ENCODE peak calls at places on chromosome 21, in ten cellular contexts. U is A673, L is OCI-LY7, B is HepG2, J is thoracic aorta, N is right lobe of liver, V is heart right ventricle, A is body of pancreas, Z is fibroblast of lung, I is PC-3. P is an unnamed sample.
A peak's percentile ranks its signal among the peaks of the same experiment; 100 is the strongest.

GRCh38 chr21:21345296-21345695 is 347.1 kb downstream of the NCAM2 start:
- DNase-seq in U (no peak), L (no peak), B (no peak), J (no peak), N (no peak), V (no peak), A (no peak), Z (no peak), I (no peak), P (no peak)

GRCh38 chr21:34027727-34028461 is 45.5 kb upstream of the MRPS6 start:
- DNase-seq in U (peak; percentile 35), L (no peak), B (no peak), J (no peak), N (no peak), V (no peak), A (no peak), Z (no peak), I (no peak), P (no peak)

GRCh38 chr21:22374218-22374969 is 1376.2 kb downstream of the NCAM2 start:
- DNase-seq in U (no peak), L (no peak), B (no peak), J (no peak), N (no peak), V (no peak), A (peak; percentile 40), Z (no peak), I (no peak), P (no peak)

GRCh38 chr21:17976139-17976538 is 157.0 kb upstream of the C21orf91 start:
- DNase-seq in U (no peak), L (no peak), B (no peak), J (no peak), N (no peak), V (no peak), A (no peak), Z (no peak), I (no peak), P (no peak)

GRCh38 chr21:14533555-14534400 is 12.3 kb downstream of the SAMSN1 start:
- DNase-seq in U (peak; percentile 7), L (no peak), B (no peak), J (no peak), N (no peak), V (no peak), A (no peak), Z (peak; percentile 29), I (peak; percentile 94), P (no peak)

GRCh38 chr21:46599251-46599572 is 5.7 kb downstream of the S100B start:
- DNase-seq in U (no peak), L (no peak), B (peak; percentile 94), J (no peak), N (no peak), V (no peak), A (no peak), Z (peak; percentile 81), I (no peak), P (no peak)

GRCh38 chr21:17436626-17437111 is 76.2 kb upstream of the CXADR start:
- DNase-seq in U (no peak), L (no peak), B (peak; percentile 68), J (no peak), N (no peak), V (no peak), A (no peak), Z (no peak), I (no peak), P (no peak)

GRCh38 chr21:35249636-35250035 is 200.5 kb upstream of the RUNX1 start:
- DNase-seq in U (no peak), L (no peak), B (no peak), J (no peak), N (no peak), V (no peak), A (peak; percentile 18), Z (no peak), I (peak; percentile 87), P (no peak)

GRCh38 chr21:29436143-29436542 is 137.4 kb downstream of the BACH1 start:
- DNase-seq in U (peak; percentile 19), L (no peak), B (no peak), J (no peak), N (no peak), V (no peak), A (no peak), Z (peak; percentile 59), I (no peak), P (peak; percentile 34)

GRCh38 chr21:35048706-35049617 is at the start of gene RUNX1:
- DNase-seq in U (no peak), L (peak; percentile 90), B (no peak), J (no peak), N (no peak), V (no peak), A (peak; percentile 17), Z (peak; percentile 79), I (peak; percentile 89), P (peak; percentile 84)

GRCh38 chr21:30719401-30719800 is 824 bp upstream of the KRTAP21-3 start:
- DNase-seq in U (no peak), L (no peak), B (no peak), J (no peak), N (no peak), V (no peak), A (no peak), Z (no peak), I (peak; percentile 56), P (no peak)

GRCh38 chr21:46560568-46561447 is 44.1 kb downstream of the S100B start:
- DNase-seq in U (no peak), L (peak; percentile 32), B (no peak), J (no peak), N (no peak), V (no peak), A (no peak), Z (no peak), I (no peak), P (no peak)

GRCh38 chr21:15445327-15445726 is 284.5 kb upstream of the USP25 start:
- DNase-seq in U (no peak), L (no peak), B (no peak), J (no peak), N (no peak), V (no peak), A (no peak), Z (no peak), I (no peak), P (no peak)

GRCh38 chr21:34822209-34822608 is 153.4 kb downstream of the CLIC6 start:
- DNase-seq in U (no peak), L (no peak), B (no peak), J (no peak), N (no peak), V (no peak), A (no peak), Z (no peak), I (no peak), P (no peak)

GRCh38 chr21:28482657-28483056 is 510.0 kb downstream of the LTN1 start:
- DNase-seq in U (no peak), L (no peak), B (no peak), J (no peak), N (no peak), V (no peak), A (no peak), Z (no peak), I (peak; percentile 10), P (no peak)

DNA sequence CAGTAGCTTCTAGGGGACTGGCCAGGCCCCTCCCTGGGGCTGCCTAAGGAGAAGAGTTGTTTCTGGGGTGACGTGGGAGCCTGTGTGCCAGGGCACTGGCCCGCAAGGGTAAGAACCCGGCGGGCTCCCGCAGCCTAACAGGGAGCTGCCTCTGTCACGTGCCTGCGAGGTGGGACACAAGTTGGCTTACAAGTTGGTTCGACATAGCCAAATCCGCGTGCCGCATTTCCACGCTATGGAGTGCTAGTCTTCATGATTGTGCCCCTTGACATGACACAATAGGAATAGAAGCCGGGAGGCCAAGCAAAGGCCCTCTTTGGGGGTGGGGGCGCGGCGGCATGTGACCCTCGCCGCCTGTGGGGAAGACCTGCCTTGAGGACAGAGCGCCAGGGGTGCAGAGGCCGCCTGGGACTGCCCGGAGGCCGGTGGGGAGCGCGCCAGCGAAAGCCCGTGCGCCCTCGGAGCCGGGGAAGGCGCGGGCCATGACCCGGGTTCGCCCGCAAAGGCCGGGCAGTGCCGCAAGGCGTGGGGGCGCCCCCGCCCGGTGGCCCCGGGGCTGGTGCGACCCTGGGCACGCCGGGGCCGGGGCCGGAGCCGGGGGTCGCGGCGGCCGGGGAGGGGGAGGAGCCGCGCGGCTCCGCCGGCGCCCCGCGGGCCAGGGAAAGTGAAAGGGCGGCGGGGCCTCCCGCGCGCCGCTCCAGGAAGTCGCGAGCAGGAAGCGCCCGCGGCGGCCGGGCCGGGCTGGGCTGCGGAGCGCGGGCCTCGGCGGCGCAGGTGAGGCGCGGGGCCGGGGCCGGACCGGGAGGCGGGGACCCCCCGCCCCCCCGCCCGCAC is at the start of gene SLC37A1:
- DNase-seq in U (peak; percentile 13), L (peak; percentile 61), B (no peak), J (no peak), N (peak; percentile 63), V (peak; percentile 42), A (peak; percentile 53), Z (no peak), I (peak; percentile 44), P (peak; percentile 38)
- TF ChIP-seq CTCF in U (no peak), L (peak; percentile 26), B (no peak), J (no peak), N (no peak), V (peak; percentile 12), A (no peak), Z (no peak), I (no peak), P (no peak)

GRCh38 chr21:32022141-32022540 is 149.3 kb downstream of the HUNK start:
- DNase-seq in U (no peak), L (no peak), B (no peak), J (no peak), N (no peak), V (no peak), A (no peak), Z (no peak), I (no peak), P (no peak)
- H3K27ac ChIP-seq in U (no peak overlapping the region), L (no peak overlapping the region), B (no peak overlapping the region), J (no peak overlapping the region), N (no peak overlapping the region), V (peak overlapping the region; percentile 33), A (peak overlapping the region; percentile 74), Z (no peak overlapping the region), I (no peak overlapping the region), P (no peak overlapping the region)

GRCh38 chr21:26115899-26116298 is 54.7 kb downstream of the APP start:
- DNase-seq in U (no peak), L (no peak), B (no peak), J (no peak), N (no peak), V (no peak), A (no peak), Z (peak; percentile 66), I (peak; percentile 54), P (no peak)
- H3K4me1 ChIP-seq in U (peaks cover 95% of the 10 kb centered on the region), L (no peaks in the 10 kb centered on the region), B (peaks cover 17% of the 10 kb centered on the region), J (peaks cover 10% of the 10 kb centered on the region), N (no peaks in the 10 kb centered on the region), V (peaks cover 3% of the 10 kb centered on the region), A (peaks cover 46% of the 10 kb centered on the region), Z (no peaks in the 10 kb centered on the region), I (peaks cover 31% of the 10 kb centered on the region), P (no peaks in the 10 kb centered on the region)

GRCh38 chr21:39456665-39457064 is 4.9 kb downstream of the SH3BGR start:
- DNase-seq in U (no peak), L (no peak), B (peak; percentile 14), J (no peak), N (no peak), V (no peak), A (no peak), Z (no peak), I (peak; percentile 19), P (no peak)
- TF ChIP-seq CTCF in U (peak; percentile 7), L (no peak), B (no peak), J (peak; percentile 45), N (peak; percentile 23), V (no peak), A (peak; percentile 18), Z (no peak), I (peak; percentile 38), P (no peak)